ENCODE peak calls at places on chromosomes 7 and 10, in four cellular contexts. D is Caco-2, P is nephron progenitor cell, F is lower leg skin. A is an unnamed sample.

GRCh38 chr7:30679664-30680063 is 2.6 kb downstream of the CRHR2 start:
- DNase-seq in D (no peak), F (no peak), P (no peak), A (no peak)

GRCh38 chr7:76073335-76073990 is 25.6 kb downstream of the MDH2 start:
- DNase-seq in P (no peak), D (no peak), F (no peak), A (no peak)

GRCh38 chr7:3092468-3092867 is 48.8 kb upstream of the CARD11 start:
- DNase-seq in D (no peak), P (no peak), F (peak; percentile 24), A (no peak)

GRCh38 chr10:73413108-73413527 is 740 bp downstream of the ANXA7 start:
- DNase-seq in D (peak; percentile 81), P (peak; percentile 26), F (no peak), A (no peak)

GRCh38 chr10:87559392-87559791 is 54.7 kb downstream of the MINPP1 start:
- DNase-seq in P (no peak), F (no peak), D (no peak), A (no peak)

GRCh38 chr7:149859881-149860280 is 13.9 kb upstream of the ATP6V0E2 start:
- DNase-seq in P (no peak), D (no peak), F (no peak), A (peak; percentile 11)

GRCh38 chr10:63348210-63348850 is 117.4 kb downstream of the JMJD1C start:
- DNase-seq in D (peak; percentile 58), F (no peak), P (no peak), A (no peak)

GRCh38 chr7:1691601-1692499 is 21.8 kb downstream of the ELFN1 start:
- DNase-seq in F (no peak), D (peak; percentile 26), P (no peak), A (peak; percentile 23)

GRCh38 chr10:63093227-63093626 is 39.9 kb upstream of the NRBF2 start:
- DNase-seq in D (no peak), P (no peak), F (no peak), A (no peak)

GRCh38 chr10:810351-810846 is 120.9 kb upstream of the DIP2C start:
- DNase-seq in P (no peak), D (peak; percentile 48), F (no peak), A (no peak)

GRCh38 chr7:112336261-112336660 is 114.0 kb upstream of the IFRD1 start:
- DNase-seq in P (no peak), F (no peak), D (no peak), A (no peak)

GRCh38 chr7:17123020-17123419 is 175.4 kb upstream of the AHR start:
- DNase-seq in P (no peak), D (no peak), F (no peak), A (no peak)

GRCh38 chr10:93245772-93246171 is 172.1 kb downstream of the CYP26A1 start:
- DNase-seq in F (no peak), P (no peak), D (no peak), A (no peak)

GRCh38 chr7:40437936-40438634 is 303.3 kb downstream of the SUGCT start:
- DNase-seq in F (no peak), P (no peak), D (no peak), A (no peak)

GRCh38 chr7:56074371-56074791 is 10.3 kb downstream of the SUMF2 start:
- DNase-seq in P (peak; percentile 83), D (peak; percentile 77), F (peak; percentile 80), A (peak; percentile 73)

GRCh38 chr7:139772837-139773236 is 5.0 kb downstream of the HIPK2 start:
- DNase-seq in F (no peak), D (no peak), P (no peak), A (no peak)

GRCh38 chr7:155884225-155885161 is 72.2 kb upstream of the SHH start:
- DNase-seq in P (no peak), F (no peak), D (peak; percentile 13), A (no peak)

GRCh38 chr10:14876764-14877163 is 1.9 kb upstream of the SUV39H2 start:
- DNase-seq in D (no peak), F (no peak), P (no peak), A (no peak)

GRCh38 chr7:29391262-29391661 is 172.4 kb upstream of the PRR15 start:
- DNase-seq in P (no peak), D (no peak), F (no peak), A (no peak)

GRCh38 chr10:60944159-60944909 is at the start of gene RHOBTB1:
- DNase-seq in D (peak; percentile 64), P (peak; percentile 84), F (peak; percentile 54), A (peak; percentile 48)

GRCh38 chr10:14554091-14554842 is 220.4 kb downstream of the FAM107B start:
- DNase-seq in D (peak; percentile 86), F (no peak), P (no peak), A (no peak)

GRCh38 chr7:21758286-21758685 is 187.4 kb downstream of the CDCA7L start:
- DNase-seq in F (no peak), P (no peak), D (peak; percentile 67), A (no peak)

GRCh38 chr10:49744924-49745605 is 17.1 kb downstream of the OGDHL start:
- DNase-seq in F (no peak), P (no peak), D (no peak), A (no peak)

GRCh38 chr10:65793738-65794425 is 1132.0 kb upstream of the LRRTM3 start:
- DNase-seq in D (no peak), F (no peak), P (no peak), A (no peak)

GRCh38 chr10:31262672-31263071 is 56.3 kb upstream of the ZEB1 start:
- DNase-seq in D (no peak), P (no peak), F (no peak), A (no peak)

GRCh38 chr10:29946953-29947700 is 112.3 kb downstream of the JCAD start:
- DNase-seq in D (no peak), F (peak; percentile 43), P (no peak), A (no peak)

GRCh38 chr7:90839892-90840291 is 243.8 kb downstream of the CDK14 start:
- DNase-seq in P (no peak), D (no peak), F (no peak), A (no peak)

GRCh38 chr7:90836937-90837336 is 240.8 kb downstream of the CDK14 start:
- DNase-seq in D (no peak), P (no peak), F (no peak), A (no peak)

GRCh38 chr7:90841759-90842429 is 245.8 kb downstream of the CDK14 start:
- DNase-seq in P (no peak), D (no peak), F (no peak), A (no peak)

GRCh38 chr7:90835861-90836260 is 239.7 kb downstream of the CDK14 start:
- DNase-seq in D (no peak), F (no peak), P (no peak), A (no peak)

GRCh38 chr7:90838799-90839198 is 242.7 kb downstream of the CDK14 start:
- DNase-seq in F (no peak), D (no peak), P (no peak), A (no peak)
- TF ChIP-seq CTCF in F (no peak), D (no peak), P (no peak), A (no peak)

GRCh38 chr10:71150811-71151210 is 61.6 kb upstream of the UNC5B start:
- DNase-seq in F (no peak), P (no peak), D (no peak), A (no peak)
- TF ChIP-seq CTCF in F (no peak), P (no peak), D (no peak), A (no peak)

GRCh38 chr10:71268751-71269150 is 50.3 kb upstream of the SLC29A3 start:
- DNase-seq in F (no peak), P (no peak), D (no peak), A (no peak)

GRCh38 chr10:71270301-71270777 is 48.7 kb upstream of the SLC29A3 start:
- DNase-seq in P (peak; percentile 63), F (peak; percentile 31), D (peak; percentile 80), A (no peak)

GRCh38 chr10:71270821-71271220 is 48.2 kb upstream of the SLC29A3 start:
- DNase-seq in D (no peak), F (no peak), P (no peak), A (no peak)

GRCh38 chr10:71268247-71268691 is 50.8 kb upstream of the SLC29A3 start:
- DNase-seq in F (no peak), P (peak; percentile 41), D (no peak), A (no peak)

GRCh38 chr10:71269301-71270288 is 49.5 kb upstream of the SLC29A3 start:
- DNase-seq in D (no peak), F (no peak), P (peak; percentile 54), A (no peak)
- TF ChIP-seq CTCF in D (no peak), F (no peak), P (no peak), A (no peak)

GRCh38 chr10:6431861-6432260 is 148.2 kb downstream of the PRKCQ start:
- DNase-seq in F (no peak), P (no peak), D (no peak), A (no peak)
- TF ChIP-seq CTCF in F (no peak), P (no peak), D (no peak), A (no peak)

DNA sequence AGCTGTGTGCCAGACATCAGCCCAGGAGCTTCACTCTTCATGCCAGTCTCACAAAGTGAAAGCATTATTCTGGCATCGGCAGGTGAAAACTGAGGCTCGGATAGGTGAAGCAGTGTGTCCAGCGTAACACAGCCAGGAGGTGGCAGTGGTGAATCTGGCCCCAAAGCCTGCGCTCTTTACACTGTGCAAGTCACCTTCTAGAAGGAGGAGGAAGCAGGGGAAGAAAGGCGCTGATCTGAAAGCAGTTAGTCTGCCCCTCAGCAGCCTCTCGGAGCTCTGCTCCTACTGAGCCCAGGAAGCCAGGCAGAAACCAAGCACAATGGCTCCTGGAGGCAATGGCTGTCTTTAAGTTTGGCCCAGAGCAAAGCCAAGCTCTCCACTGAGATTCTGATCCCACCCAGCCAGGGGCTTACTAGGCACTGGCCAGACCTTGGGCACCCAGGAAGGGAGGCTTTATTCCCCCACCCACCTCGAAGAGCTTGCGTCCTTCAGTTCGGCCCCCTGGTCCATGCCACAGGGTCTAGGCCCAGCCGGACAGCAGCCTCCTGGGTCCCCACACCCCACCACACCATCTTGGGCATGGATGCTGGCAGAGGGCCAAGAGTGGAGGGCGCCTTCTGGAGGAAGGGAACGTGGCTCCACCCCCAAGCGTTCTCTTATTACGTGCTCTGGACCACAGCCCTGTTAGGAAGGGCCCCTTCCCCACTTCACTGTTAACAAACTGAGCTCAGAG is 104.5 kb downstream of the GRID1 start:
- DNase-seq in D (no peak), F (no peak), P (peak; percentile 26), A (no peak)
- TF ChIP-seq CTCF in D (peak; percentile 28), F (no peak), P (no peak), A (no peak)

DNA sequence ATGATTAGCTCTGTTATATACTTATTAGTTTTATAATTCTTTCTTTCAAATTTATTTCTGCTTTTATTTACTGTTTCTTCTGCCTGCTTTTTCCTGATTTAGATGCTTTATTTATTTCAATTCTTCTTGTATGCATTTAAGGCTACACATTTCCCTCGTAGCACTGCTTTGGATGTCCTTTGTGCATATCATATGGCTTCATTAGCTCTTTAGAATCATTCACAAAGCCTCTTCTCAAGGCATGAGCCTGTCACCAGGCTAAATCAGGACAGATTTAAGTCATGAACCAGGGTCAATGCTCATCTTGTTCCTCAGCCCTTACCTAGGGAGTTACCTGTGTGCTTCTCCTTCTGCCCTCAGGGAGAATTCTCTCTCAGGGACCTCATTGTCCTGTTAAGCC is 56.3 kb downstream of the BAMBI start:
- DNase-seq in D (no peak), F (no peak), P (no peak), A (no peak)
- TF ChIP-seq CTCF in D (no peak), F (no peak), P (no peak), A (no peak)

GRCh38 chr7:88095-88926 is 104.1 kb upstream of the FAM20C start:
- DNase-seq in F (no peak), D (no peak), P (no peak), A (no peak)
- TF ChIP-seq CTCF in F (no peak), D (no peak), P (peak; percentile 22), A (no peak)

GRCh38 chr10:99973190-99973589 is 36.6 kb downstream of the DNMBP start:
- DNase-seq in F (no peak), P (no peak), D (no peak), A (no peak)
- TF ChIP-seq CTCF in F (no peak), P (no peak), D (no peak), A (no peak)